ENCODE peak calls at places on chromosomes 13 and 19, in ten cellular contexts. One of them, this sample, is unnamed.

GRCh38 chr13:112391747-112392146 is 15.6 kb downstream of the SPACA7 start:
- DNase-seq in upper lobe of left lung: no peak
- DNase-seq in transverse colon: no peak
- DNase-seq in HCT116: no peak
- DNase-seq in stomach: no peak
- DNase-seq in prostate gland: no peak
- DNase-seq in esophagus squamous epithelium: no peak
- DNase-seq in adrenal gland: no peak
- DNase-seq in heart left ventricle: no peak
- DNase-seq in sigmoid colon: no peak
- DNase-seq in this sample: no peak

GRCh38 chr19:45848922-45849321 is 14.0 kb downstream of the SYMPK start:
- DNase-seq in upper lobe of left lung: no peak
- DNase-seq in transverse colon: no peak
- DNase-seq in HCT116: no peak
- DNase-seq in stomach: no peak
- DNase-seq in prostate gland: no peak
- DNase-seq in esophagus squamous epithelium: no peak
- DNase-seq in adrenal gland: no peak
- DNase-seq in heart left ventricle: peak
- DNase-seq in sigmoid colon: no peak
- DNase-seq in this sample: no peak

GRCh38 chr13:95033890-95034289 is 267.4 kb downstream of the ABCC4 start:
- DNase-seq in upper lobe of left lung: no peak
- DNase-seq in transverse colon: no peak
- DNase-seq in HCT116: no peak
- DNase-seq in stomach: no peak
- DNase-seq in prostate gland: no peak
- DNase-seq in esophagus squamous epithelium: no peak
- DNase-seq in adrenal gland: no peak
- DNase-seq in heart left ventricle: no peak
- DNase-seq in sigmoid colon: no peak
- DNase-seq in this sample: no peak

GRCh38 chr19:15223649-15224371 is 8.4 kb downstream of the EPHX3 start:
- DNase-seq in upper lobe of left lung: no peak
- DNase-seq in transverse colon: no peak
- DNase-seq in HCT116: no peak
- DNase-seq in stomach: no peak
- DNase-seq in prostate gland: no peak
- DNase-seq in esophagus squamous epithelium: no peak
- DNase-seq in adrenal gland: no peak
- DNase-seq in heart left ventricle: no peak
- DNase-seq in sigmoid colon: no peak
- DNase-seq in this sample: no peak

GRCh38 chr13:50713849-50714248 is 129.6 kb downstream of the DLEU7 start:
- DNase-seq in upper lobe of left lung: peak
- DNase-seq in transverse colon: peak
- DNase-seq in HCT116: no peak
- DNase-seq in stomach: no peak
- DNase-seq in prostate gland: no peak
- DNase-seq in esophagus squamous epithelium: no peak
- DNase-seq in adrenal gland: no peak
- DNase-seq in heart left ventricle: no peak
- DNase-seq in sigmoid colon: no peak
- DNase-seq in this sample: no peak

GRCh38 chr19:6768236-6768785 is 1.1 kb upstream of the SH2D3A start:
- DNase-seq in upper lobe of left lung: no peak
- DNase-seq in transverse colon: no peak
- DNase-seq in HCT116: no peak
- DNase-seq in stomach: no peak
- DNase-seq in prostate gland: no peak
- DNase-seq in esophagus squamous epithelium: no peak
- DNase-seq in adrenal gland: no peak
- DNase-seq in heart left ventricle: no peak
- DNase-seq in sigmoid colon: no peak
- DNase-seq in this sample: no peak

GRCh38 chr13:57633141-57633949 is 1.8 kb downstream of the PCDH17 start:
- DNase-seq in upper lobe of left lung: peak
- DNase-seq in transverse colon: peak
- DNase-seq in HCT116: no peak
- DNase-seq in stomach: peak
- DNase-seq in prostate gland: no peak
- DNase-seq in esophagus squamous epithelium: no peak
- DNase-seq in adrenal gland: peak
- DNase-seq in heart left ventricle: peak
- DNase-seq in sigmoid colon: peak
- DNase-seq in this sample: no peak

GRCh38 chr19:34428549-34429285 is 536 bp downstream of the UBA2 start:
- DNase-seq in upper lobe of left lung: peak
- DNase-seq in transverse colon: peak
- DNase-seq in HCT116: no peak
- DNase-seq in stomach: peak
- DNase-seq in prostate gland: peak
- DNase-seq in esophagus squamous epithelium: no peak
- DNase-seq in adrenal gland: peak
- DNase-seq in heart left ventricle: peak
- DNase-seq in sigmoid colon: peak
- DNase-seq in this sample: peak

GRCh38 chr13:46173656-46174055 is 8.3 kb downstream of the LCP1 start:
- DNase-seq in upper lobe of left lung: no peak
- DNase-seq in transverse colon: no peak
- DNase-seq in HCT116: no peak
- DNase-seq in stomach: no peak
- DNase-seq in prostate gland: no peak
- DNase-seq in esophagus squamous epithelium: no peak
- DNase-seq in adrenal gland: no peak
- DNase-seq in heart left ventricle: no peak
- DNase-seq in sigmoid colon: no peak
- DNase-seq in this sample: no peak

GRCh38 chr19:37669336-37669963 is 14.2 kb upstream of the ZFP30 start:
- DNase-seq in upper lobe of left lung: no peak
- DNase-seq in transverse colon: no peak
- DNase-seq in HCT116: no peak
- DNase-seq in stomach: no peak
- DNase-seq in prostate gland: no peak
- DNase-seq in esophagus squamous epithelium: no peak
- DNase-seq in adrenal gland: no peak
- DNase-seq in heart left ventricle: no peak
- DNase-seq in sigmoid colon: no peak
- DNase-seq in this sample: no peak

GRCh38 chr19:46426506-46427162 is 2.1 kb downstream of the PNMA8C start:
- DNase-seq in upper lobe of left lung: peak
- DNase-seq in transverse colon: peak
- DNase-seq in HCT116: no peak
- DNase-seq in stomach: peak
- DNase-seq in prostate gland: peak
- DNase-seq in esophagus squamous epithelium: no peak
- DNase-seq in adrenal gland: peak
- DNase-seq in heart left ventricle: peak
- DNase-seq in sigmoid colon: peak
- DNase-seq in this sample: no peak

GRCh38 chr13:105474983-105475382 is 1060.5 kb downstream of the EFNB2 start:
- DNase-seq in upper lobe of left lung: no peak
- DNase-seq in transverse colon: no peak
- DNase-seq in HCT116: no peak
- DNase-seq in stomach: no peak
- DNase-seq in prostate gland: no peak
- DNase-seq in esophagus squamous epithelium: no peak
- DNase-seq in adrenal gland: no peak
- DNase-seq in heart left ventricle: no peak
- DNase-seq in sigmoid colon: no peak
- DNase-seq in this sample: no peak

GRCh38 chr13:113656831-113657671 is 947 bp downstream of the ATP4B start:
- DNase-seq in upper lobe of left lung: peak
- DNase-seq in transverse colon: peak
- DNase-seq in HCT116: no peak
- DNase-seq in stomach: peak
- DNase-seq in prostate gland: no peak
- DNase-seq in esophagus squamous epithelium: no peak
- DNase-seq in adrenal gland: no peak
- DNase-seq in heart left ventricle: no peak
- DNase-seq in sigmoid colon: peak
- DNase-seq in this sample: peak

GRCh38 chr13:72849571-72849970 is 67.6 kb downstream of the PIBF1 start:
- DNase-seq in upper lobe of left lung: no peak
- DNase-seq in transverse colon: no peak
- DNase-seq in HCT116: no peak
- DNase-seq in stomach: no peak
- DNase-seq in prostate gland: no peak
- DNase-seq in esophagus squamous epithelium: no peak
- DNase-seq in adrenal gland: no peak
- DNase-seq in heart left ventricle: no peak
- DNase-seq in sigmoid colon: no peak
- DNase-seq in this sample: no peak

GRCh38 chr19:4851551-4852290 is 15.7 kb downstream of the PLIN3 start:
- DNase-seq in upper lobe of left lung: peak
- DNase-seq in transverse colon: peak
- DNase-seq in HCT116: no peak
- DNase-seq in stomach: peak
- DNase-seq in prostate gland: peak
- DNase-seq in esophagus squamous epithelium: no peak
- DNase-seq in adrenal gland: peak
- DNase-seq in heart left ventricle: peak
- DNase-seq in sigmoid colon: peak
- DNase-seq in this sample: no peak

GRCh38 chr19:16760990-16761389 is 41.3 kb downstream of the NWD1 start:
- DNase-seq in upper lobe of left lung: no peak
- DNase-seq in transverse colon: no peak
- DNase-seq in HCT116: no peak
- DNase-seq in stomach: no peak
- DNase-seq in prostate gland: no peak
- DNase-seq in esophagus squamous epithelium: no peak
- DNase-seq in adrenal gland: no peak
- DNase-seq in heart left ventricle: no peak
- DNase-seq in sigmoid colon: no peak
- DNase-seq in this sample: no peak
- TF ChIP-seq CTCF in upper lobe of left lung: no peak
- TF ChIP-seq CTCF in transverse colon: no peak
- TF ChIP-seq CTCF in HCT116: no peak
- TF ChIP-seq CTCF in stomach: no peak
- TF ChIP-seq CTCF in prostate gland: no peak
- TF ChIP-seq CTCF in esophagus squamous epithelium: no peak
- TF ChIP-seq CTCF in adrenal gland: no peak
- TF ChIP-seq CTCF in heart left ventricle: no peak
- TF ChIP-seq CTCF in sigmoid colon: no peak
- TF ChIP-seq CTCF in this sample: no peak

DNA sequence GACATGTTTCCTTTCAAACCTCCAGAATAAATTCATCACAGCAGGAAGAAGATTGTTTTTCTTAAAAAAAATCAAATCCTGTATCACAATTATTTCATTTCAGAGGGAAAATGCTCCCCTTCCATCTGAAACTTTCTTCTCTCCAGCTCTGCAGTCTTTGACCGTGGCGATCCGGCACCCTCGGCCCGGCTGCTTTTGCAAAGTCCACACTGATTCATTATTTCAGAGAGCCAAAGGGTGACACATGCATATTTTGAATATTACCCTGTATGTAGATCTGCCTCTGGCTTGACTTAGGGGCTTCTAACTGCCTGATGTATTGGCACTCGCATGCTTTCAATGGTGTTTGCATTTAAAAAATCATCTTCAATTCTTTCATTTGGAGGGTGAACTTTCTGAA is 222.7 kb upstream of the MAB21L1 start:
- DNase-seq in upper lobe of left lung: no peak
- DNase-seq in transverse colon: no peak
- DNase-seq in HCT116: no peak
- DNase-seq in stomach: no peak
- DNase-seq in prostate gland: no peak
- DNase-seq in esophagus squamous epithelium: no peak
- DNase-seq in adrenal gland: no peak
- DNase-seq in heart left ventricle: no peak
- DNase-seq in sigmoid colon: peak
- DNase-seq in this sample: no peak
- H3K4me3 ChIP-seq in upper lobe of left lung: no peak
- H3K4me3 ChIP-seq in transverse colon: no peak
- H3K4me3 ChIP-seq in HCT116: no peak
- H3K4me3 ChIP-seq in stomach: no peak
- H3K4me3 ChIP-seq in prostate gland: no peak
- H3K4me3 ChIP-seq in esophagus squamous epithelium: no peak
- H3K4me3 ChIP-seq in adrenal gland: no peak
- H3K4me3 ChIP-seq in heart left ventricle: no peak
- H3K4me3 ChIP-seq in sigmoid colon: peak
- H3K4me3 ChIP-seq in this sample: no peak

DNA sequence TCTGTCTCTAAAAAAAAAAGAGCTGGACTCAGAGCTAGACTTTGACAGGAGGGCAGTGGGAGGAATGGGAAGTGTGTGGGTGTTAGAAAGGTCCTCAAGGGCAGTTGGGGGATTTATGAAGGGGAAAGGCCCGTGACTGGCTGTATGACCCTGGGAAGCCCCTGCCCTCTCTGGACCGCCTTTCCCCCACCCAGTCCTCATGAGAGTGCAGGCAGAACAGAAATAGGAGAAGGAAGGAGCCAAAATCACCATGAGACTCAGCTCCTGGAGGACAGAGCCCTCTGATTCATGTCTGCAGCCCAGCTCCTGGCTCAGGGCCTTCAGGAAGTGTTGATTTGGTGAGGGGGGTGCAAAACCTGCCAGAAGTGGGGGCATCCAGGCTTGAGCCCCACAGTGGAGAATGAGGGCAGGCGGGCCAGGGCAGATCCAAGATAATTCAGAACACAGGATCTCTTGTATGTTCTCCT is 8.7 kb upstream of the SMG9 start:
- DNase-seq in upper lobe of left lung: no peak
- DNase-seq in transverse colon: no peak
- DNase-seq in HCT116: no peak
- DNase-seq in stomach: no peak
- DNase-seq in prostate gland: no peak
- DNase-seq in esophagus squamous epithelium: no peak
- DNase-seq in adrenal gland: peak
- DNase-seq in heart left ventricle: peak
- DNase-seq in sigmoid colon: no peak
- DNase-seq in this sample: no peak
- TF ChIP-seq POLR2A in upper lobe of left lung: no peak
- TF ChIP-seq POLR2A in transverse colon: no peak
- TF ChIP-seq POLR2A in HCT116: no peak
- TF ChIP-seq POLR2A in stomach: no peak
- TF ChIP-seq POLR2A in prostate gland: no peak
- TF ChIP-seq POLR2A in esophagus squamous epithelium: no peak
- TF ChIP-seq POLR2A in adrenal gland: no peak
- TF ChIP-seq POLR2A in heart left ventricle: no peak
- TF ChIP-seq POLR2A in sigmoid colon: no peak
- TF ChIP-seq POLR2A in this sample: no peak

DNA sequence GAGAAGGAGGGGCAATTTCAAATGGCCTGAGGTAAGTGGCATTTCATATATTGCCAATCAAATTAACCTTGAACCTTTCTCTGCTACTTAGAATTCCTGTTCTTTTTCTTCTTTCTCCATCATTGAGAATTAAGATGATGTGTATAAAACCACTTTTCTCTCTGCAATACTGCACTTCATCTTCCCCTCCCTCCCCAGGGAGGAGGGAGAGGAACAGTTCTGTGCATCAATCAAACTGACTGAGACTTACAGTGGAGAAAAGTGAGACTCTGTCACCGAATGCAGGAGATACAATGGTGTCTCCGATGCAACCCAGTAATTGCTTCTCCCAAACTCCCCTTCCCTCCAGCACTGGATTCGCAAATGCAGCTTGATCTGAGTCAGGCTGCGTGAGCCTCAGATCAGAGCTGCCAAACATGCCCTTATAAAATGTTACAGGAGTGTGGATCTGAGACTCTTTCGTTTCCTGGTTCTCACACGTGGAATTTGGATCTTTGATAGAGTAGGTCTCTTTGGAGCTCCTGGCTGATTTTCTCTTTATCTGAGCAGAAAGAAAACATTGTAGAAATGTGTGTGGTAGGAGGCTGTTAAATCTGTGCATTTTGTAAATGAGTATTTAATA is 91.5 kb downstream of the SLC10A2 start:
- DNase-seq in upper lobe of left lung: no peak
- DNase-seq in transverse colon: no peak
- DNase-seq in HCT116: no peak
- DNase-seq in stomach: no peak
- DNase-seq in prostate gland: no peak
- DNase-seq in esophagus squamous epithelium: no peak
- DNase-seq in adrenal gland: no peak
- DNase-seq in heart left ventricle: no peak
- DNase-seq in sigmoid colon: no peak
- DNase-seq in this sample: no peak
- TF ChIP-seq CTCF in upper lobe of left lung: no peak
- TF ChIP-seq CTCF in transverse colon: no peak
- TF ChIP-seq CTCF in HCT116: no peak
- TF ChIP-seq CTCF in stomach: no peak
- TF ChIP-seq CTCF in prostate gland: no peak
- TF ChIP-seq CTCF in esophagus squamous epithelium: no peak
- TF ChIP-seq CTCF in adrenal gland: no peak
- TF ChIP-seq CTCF in heart left ventricle: no peak
- TF ChIP-seq CTCF in sigmoid colon: no peak
- TF ChIP-seq CTCF in this sample: no peak

This sample was measured in gastrocnemius medialis.